ENCODE peak calls at places on chromosome 4, in seven cellular contexts. C, V, O, A, H, Z and W are unnamed samples.

GRCh38 chr4:6092131-6092530 is 73.9 kb upstream of the C4orf50 start:
- DNase-seq in C (no peak), V (no peak), O (no peak), A (no peak), H (no peak), Z (peak), W (no peak)

GRCh38 chr4:12729384-12729783 is 754.8 kb downstream of the RAB28 start:
- DNase-seq in C (peak), V (no peak), O (no peak), A (no peak), H (no peak), Z (no peak), W (peak)

GRCh38 chr4:136920092-136920491 is 612.2 kb downstream of the PCDH18 start:
- DNase-seq in C (no peak), V (no peak), O (no peak), A (no peak), H (no peak), Z (no peak), W (no peak)

GRCh38 chr4:64250061-64250460 is 159.2 kb downstream of the TECRL start:
- DNase-seq in C (no peak), V (no peak), O (no peak), A (no peak), H (no peak), Z (no peak), W (no peak)

GRCh38 chr4:10491420-10491819 is 34.2 kb upstream of the ZNF518B start:
- DNase-seq in C (no peak), V (no peak), O (no peak), A (no peak), H (no peak), Z (no peak), W (no peak)

GRCh38 chr4:99144070-99144469 is at the start of gene ADH4:
- DNase-seq in C (no peak), V (no peak), O (no peak), A (no peak), H (no peak), Z (no peak), W (no peak)

GRCh38 chr4:119299221-119300071 is 22.5 kb downstream of the FABP2 start:
- DNase-seq in C (peak), V (no peak), O (no peak), A (no peak), H (no peak), Z (peak), W (peak)

GRCh38 chr4:34721835-34722234 is 1522.5 kb downstream of the ARAP2 start:
- DNase-seq in C (no peak), V (no peak), O (no peak), A (no peak), H (no peak), Z (no peak), W (no peak)

GRCh38 chr4:88230953-88231835 is 53.2 kb downstream of the PPM1K start:
- DNase-seq in C (no peak), V (no peak), O (no peak), A (no peak), H (no peak), Z (no peak), W (no peak)

GRCh38 chr4:99754756-99755155 is 61.9 kb upstream of the DAPP1 start:
- DNase-seq in C (no peak), V (no peak), O (no peak), A (no peak), H (no peak), Z (no peak), W (no peak)